ENCODE peak calls at places on chromosomes 7 and 10, in six cellular contexts. One of them, this sample, is unnamed. For H3K9me3 and H3K36me3, the result is how much of the 10 kb centered on the place peaks cover.

GRCh38 chr10:72275351-72276012 is 1.8 kb downstream of the DDIT4 start:
- DNase-seq in left ventricle myocardium inferior: no peak
- DNase-seq in OCI-LY7: peak
- DNase-seq in CD8-positive, alpha-beta T cell: no peak
- DNase-seq in left lung: no peak
- DNase-seq in cardiac muscle cell: peak
- DNase-seq in this sample: peak

GRCh38 chr10:131094406-131095108 is 217.0 kb downstream of the TCERG1L start:
- DNase-seq in left ventricle myocardium inferior: no peak
- DNase-seq in OCI-LY7: no peak
- DNase-seq in CD8-positive, alpha-beta T cell: no peak
- DNase-seq in left lung: peak
- DNase-seq in cardiac muscle cell: peak
- DNase-seq in this sample: no peak

GRCh38 chr10:121237718-121238117 is 360.5 kb downstream of the FGFR2 start:
- DNase-seq in left ventricle myocardium inferior: no peak
- DNase-seq in OCI-LY7: no peak
- DNase-seq in CD8-positive, alpha-beta T cell: no peak
- DNase-seq in left lung: no peak
- DNase-seq in cardiac muscle cell: no peak
- DNase-seq in this sample: no peak

GRCh38 chr7:159196584-159196983 is 51.9 kb upstream of the VIPR2 start:
- DNase-seq in left ventricle myocardium inferior: no peak
- DNase-seq in OCI-LY7: no peak
- DNase-seq in CD8-positive, alpha-beta T cell: no peak
- DNase-seq in left lung: no peak
- DNase-seq in cardiac muscle cell: no peak
- DNase-seq in this sample: no peak

GRCh38 chr7:94510582-94511456 is 1.2 kb downstream of the CASD1 start:
- DNase-seq in left ventricle myocardium inferior: no peak
- DNase-seq in OCI-LY7: peak
- DNase-seq in CD8-positive, alpha-beta T cell: peak
- DNase-seq in left lung: peak
- DNase-seq in cardiac muscle cell: peak
- DNase-seq in this sample: peak

GRCh38 chr7:36109013-36109627 is 43.9 kb upstream of the EEPD1 start:
- DNase-seq in left ventricle myocardium inferior: no peak
- DNase-seq in OCI-LY7: no peak
- DNase-seq in CD8-positive, alpha-beta T cell: no peak
- DNase-seq in left lung: no peak
- DNase-seq in cardiac muscle cell: no peak
- DNase-seq in this sample: no peak

GRCh38 chr7:143411976-143412708 is 3.5 kb upstream of the EPHA1 start:
- DNase-seq in left ventricle myocardium inferior: no peak
- DNase-seq in OCI-LY7: no peak
- DNase-seq in CD8-positive, alpha-beta T cell: no peak
- DNase-seq in left lung: no peak
- DNase-seq in cardiac muscle cell: no peak
- DNase-seq in this sample: no peak

GRCh38 chr10:7206407-7207127 is 204.3 kb downstream of the SFMBT2 start:
- DNase-seq in left ventricle myocardium inferior: no peak
- DNase-seq in OCI-LY7: no peak
- DNase-seq in CD8-positive, alpha-beta T cell: no peak
- DNase-seq in left lung: no peak
- DNase-seq in cardiac muscle cell: no peak
- DNase-seq in this sample: no peak

GRCh38 chr10:97494863-97495506 is 3.2 kb downstream of the MMS19 start:
- DNase-seq in left ventricle myocardium inferior: no peak
- DNase-seq in OCI-LY7: peak
- DNase-seq in CD8-positive, alpha-beta T cell: no peak
- DNase-seq in left lung: no peak
- DNase-seq in cardiac muscle cell: peak
- DNase-seq in this sample: peak

GRCh38 chr10:71980181-71981023 is 16.2 kb downstream of the CHST3 start:
- DNase-seq in left ventricle myocardium inferior: no peak
- DNase-seq in OCI-LY7: no peak
- DNase-seq in CD8-positive, alpha-beta T cell: no peak
- DNase-seq in left lung: no peak
- DNase-seq in cardiac muscle cell: peak
- DNase-seq in this sample: no peak

GRCh38 chr7:73433924-73434700 is 534 bp downstream of the FZD9 start:
- DNase-seq in left ventricle myocardium inferior: no peak
- DNase-seq in OCI-LY7: no peak
- DNase-seq in CD8-positive, alpha-beta T cell: no peak
- DNase-seq in left lung: no peak
- DNase-seq in cardiac muscle cell: peak
- DNase-seq in this sample: no peak

GRCh38 chr7:132554446-132554845 is 21.8 kb downstream of the PLXNA4 start:
- DNase-seq in left ventricle myocardium inferior: no peak
- DNase-seq in OCI-LY7: no peak
- DNase-seq in CD8-positive, alpha-beta T cell: no peak
- DNase-seq in left lung: no peak
- DNase-seq in cardiac muscle cell: no peak
- DNase-seq in this sample: no peak

GRCh38 chr10:75502389-75502788 is 71.0 kb downstream of the LRMDA start:
- DNase-seq in left ventricle myocardium inferior: no peak
- DNase-seq in OCI-LY7: no peak
- DNase-seq in CD8-positive, alpha-beta T cell: no peak
- DNase-seq in left lung: no peak
- DNase-seq in cardiac muscle cell: no peak
- DNase-seq in this sample: no peak

GRCh38 chr7:29248713-29249382 is 54.3 kb downstream of the CHN2 start:
- DNase-seq in left ventricle myocardium inferior: no peak
- DNase-seq in OCI-LY7: no peak
- DNase-seq in CD8-positive, alpha-beta T cell: no peak
- DNase-seq in left lung: no peak
- DNase-seq in cardiac muscle cell: no peak
- DNase-seq in this sample: no peak

DNA sequence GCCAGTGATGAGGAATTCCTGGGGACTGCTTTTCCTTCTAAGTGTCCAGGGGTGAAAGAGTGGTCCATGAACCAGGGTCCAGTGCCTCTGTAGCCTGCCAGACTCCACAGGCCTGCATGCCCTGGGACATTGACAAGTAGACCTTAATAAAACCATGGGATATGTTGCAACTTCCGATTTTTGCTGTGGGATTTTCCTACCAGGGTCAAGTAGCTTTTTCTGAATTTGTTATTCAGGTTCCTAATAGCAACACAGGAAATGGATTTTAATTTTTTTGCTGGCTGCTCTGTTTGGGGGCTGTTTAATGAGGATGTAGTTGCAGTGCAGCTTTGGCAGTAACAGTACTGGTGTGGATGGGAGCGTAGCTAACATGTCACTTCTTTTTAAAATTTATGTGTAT is 42.1 kb downstream of the WBP1L start:
- DNase-seq in left ventricle myocardium inferior: no peak
- DNase-seq in OCI-LY7: no peak
- DNase-seq in CD8-positive, alpha-beta T cell: no peak
- DNase-seq in left lung: no peak
- DNase-seq in cardiac muscle cell: peak
- DNase-seq in this sample: no peak
- H3K27ac ChIP-seq in left ventricle myocardium inferior: peak
- H3K27ac ChIP-seq in OCI-LY7: no peak
- H3K27ac ChIP-seq in CD8-positive, alpha-beta T cell: no peak
- H3K27ac ChIP-seq in left lung: peak
- H3K27ac ChIP-seq in cardiac muscle cell: no peak
- H3K27ac ChIP-seq in this sample: no peak

GRCh38 chr7:298375-298702 is 8.4 kb downstream of the FOXL3 start:
- DNase-seq in left ventricle myocardium inferior: no peak
- DNase-seq in OCI-LY7: no peak
- DNase-seq in CD8-positive, alpha-beta T cell: no peak
- DNase-seq in left lung: no peak
- DNase-seq in cardiac muscle cell: no peak
- DNase-seq in this sample: no peak
- H3K9me3 ChIP-seq in left ventricle myocardium inferior: under half
- H3K9me3 ChIP-seq in OCI-LY7: under half
- H3K9me3 ChIP-seq in CD8-positive, alpha-beta T cell: under half
- H3K9me3 ChIP-seq in left lung: under half
- H3K9me3 ChIP-seq in cardiac muscle cell: under half
- H3K9me3 ChIP-seq in this sample: under half

DNA sequence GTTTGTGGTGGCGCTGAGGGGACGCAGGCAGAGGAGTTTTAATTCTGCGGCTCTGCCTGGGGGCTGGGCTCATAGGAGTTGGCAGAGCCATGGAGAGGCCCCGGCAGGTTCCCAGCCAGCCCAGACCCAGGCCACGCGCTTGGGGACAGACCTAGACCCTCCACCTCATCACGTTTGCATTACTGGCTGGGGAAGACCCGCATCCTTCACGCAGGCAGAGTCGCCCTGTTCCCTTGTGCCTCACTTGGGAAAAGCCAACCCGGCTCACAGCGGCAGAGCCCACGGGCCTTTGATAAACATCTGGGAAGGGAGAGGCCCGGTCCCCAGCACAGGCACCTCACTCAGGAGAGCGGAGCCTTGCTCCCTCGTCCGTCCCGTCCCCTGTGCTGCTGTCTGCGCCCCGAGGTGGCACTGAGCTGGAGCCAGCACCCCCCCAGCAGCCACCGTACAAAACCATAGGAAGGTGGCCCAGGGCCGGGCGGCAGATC is 112.9 kb downstream of the CYTH3 start:
- DNase-seq in left ventricle myocardium inferior: no peak
- DNase-seq in OCI-LY7: no peak
- DNase-seq in CD8-positive, alpha-beta T cell: no peak
- DNase-seq in left lung: no peak
- DNase-seq in cardiac muscle cell: no peak
- DNase-seq in this sample: no peak
- H3K36me3 ChIP-seq in left ventricle myocardium inferior: half or more
- H3K36me3 ChIP-seq in OCI-LY7: half or more
- H3K36me3 ChIP-seq in CD8-positive, alpha-beta T cell: under half
- H3K36me3 ChIP-seq in left lung: half or more
- H3K36me3 ChIP-seq in cardiac muscle cell: half or more
- H3K36me3 ChIP-seq in this sample: under half

GRCh38 chr10:110221721-110222261 is 14.4 kb downstream of the MXI1 start:
- DNase-seq in left ventricle myocardium inferior: peak
- DNase-seq in OCI-LY7: no peak
- DNase-seq in CD8-positive, alpha-beta T cell: peak
- DNase-seq in left lung: peak
- DNase-seq in cardiac muscle cell: peak
- DNase-seq in this sample: peak

GRCh38 chr10:110218627-110219026 is 11.2 kb downstream of the MXI1 start:
- DNase-seq in left ventricle myocardium inferior: no peak
- DNase-seq in OCI-LY7: no peak
- DNase-seq in CD8-positive, alpha-beta T cell: no peak
- DNase-seq in left lung: no peak
- DNase-seq in cardiac muscle cell: no peak
- DNase-seq in this sample: no peak

GRCh38 chr10:110220383-110220782 is 13.0 kb downstream of the MXI1 start:
- DNase-seq in left ventricle myocardium inferior: peak
- DNase-seq in OCI-LY7: no peak
- DNase-seq in CD8-positive, alpha-beta T cell: no peak
- DNase-seq in left lung: no peak
- DNase-seq in cardiac muscle cell: no peak
- DNase-seq in this sample: no peak

GRCh38 chr10:110221044-110221720 is 13.8 kb downstream of the MXI1 start:
- DNase-seq in left ventricle myocardium inferior: no peak
- DNase-seq in OCI-LY7: no peak
- DNase-seq in CD8-positive, alpha-beta T cell: no peak
- DNase-seq in left lung: no peak
- DNase-seq in cardiac muscle cell: no peak
- DNase-seq in this sample: no peak

GRCh38 chr10:110219884-110220283 is 12.5 kb downstream of the MXI1 start:
- DNase-seq in left ventricle myocardium inferior: no peak
- DNase-seq in OCI-LY7: no peak
- DNase-seq in CD8-positive, alpha-beta T cell: no peak
- DNase-seq in left lung: no peak
- DNase-seq in cardiac muscle cell: no peak
- DNase-seq in this sample: no peak
- H3K27ac ChIP-seq in left ventricle myocardium inferior: peak
- H3K27ac ChIP-seq in OCI-LY7: no peak
- H3K27ac ChIP-seq in CD8-positive, alpha-beta T cell: no peak
- H3K27ac ChIP-seq in left lung: no peak
- H3K27ac ChIP-seq in cardiac muscle cell: no peak
- H3K27ac ChIP-seq in this sample: no peak

DNA sequence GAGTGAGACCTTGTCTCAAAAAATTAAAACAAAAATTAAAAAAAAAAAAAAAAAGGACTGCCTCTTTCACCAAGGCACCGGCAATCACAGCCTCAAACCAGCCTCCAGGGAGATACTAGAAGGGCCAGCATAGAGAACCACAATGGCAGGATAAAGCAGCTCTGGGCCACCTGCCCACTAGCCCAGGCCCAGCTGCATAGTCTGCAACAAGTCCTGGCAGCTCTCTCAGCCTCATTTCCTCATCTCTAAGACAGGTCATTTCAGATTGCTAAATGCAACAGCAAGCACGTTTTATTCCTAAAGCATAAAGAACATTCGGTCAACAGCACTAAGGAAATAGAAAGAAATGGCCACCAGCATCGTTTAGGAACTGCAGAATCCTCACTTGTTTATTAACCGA is 28.8 kb downstream of the XPNPEP1 start:
- DNase-seq in left ventricle myocardium inferior: peak
- DNase-seq in OCI-LY7: no peak
- DNase-seq in CD8-positive, alpha-beta T cell: no peak
- DNase-seq in left lung: peak
- DNase-seq in cardiac muscle cell: peak
- DNase-seq in this sample: no peak
- H3K9me3 ChIP-seq in left ventricle myocardium inferior: under half
- H3K9me3 ChIP-seq in OCI-LY7: under half
- H3K9me3 ChIP-seq in CD8-positive, alpha-beta T cell: under half
- H3K9me3 ChIP-seq in left lung: under half
- H3K9me3 ChIP-seq in cardiac muscle cell: under half
- H3K9me3 ChIP-seq in this sample: under half

This sample was measured in CD4-positive, alpha-beta memory T cell.